ENCODE peak calls at places on chromosome 17, in ten cellular contexts. K, L, D, Z, F, H, M, X, Y and E are unnamed samples.

GRCh38 chr17:80846932-80847331 is 144.7 kb upstream of the CHMP6 start:
- DNase-seq in M (no peak), Z (no peak), H (no peak), F (no peak), L (no peak), K (no peak), Y (peak), D (peak), X (no peak), E (no peak)

GRCh38 chr17:13704333-13704732 is 102.6 kb upstream of the HS3ST3A1 start:
- DNase-seq in L (no peak), H (peak), K (no peak), Z (no peak), F (no peak), D (no peak), M (no peak), Y (no peak), X (no peak), E (no peak)

GRCh38 chr17:4004517-4005295 is 40.5 kb upstream of the ATP2A3 start:
- DNase-seq in L (no peak), D (peak), X (peak), K (no peak), Z (peak), M (peak), Y (peak), F (peak), H (peak), E (peak)

GRCh38 chr17:53176629-53177028 is 646.1 kb upstream of the KIF2B start:
- DNase-seq in M (no peak), Z (no peak), Y (no peak), X (no peak), H (no peak), K (no peak), F (no peak), D (no peak), L (no peak), E (no peak)

GRCh38 chr17:77738666-77739531 is 219.6 kb upstream of the TNRC6C start:
- DNase-seq in F (peak), D (peak), X (peak), K (no peak), M (no peak), L (peak), Y (no peak), Z (no peak), H (peak), E (no peak)

GRCh38 chr17:80035937-80036714 is at the start of gene CCDC40:
- DNase-seq in L (peak), Z (peak), D (peak), X (peak), K (no peak), H (peak), M (peak), Y (peak), F (peak), E (peak)

GRCh38 chr17:73643012-73643845 is 1.0 kb downstream of the SDK2 start:
- DNase-seq in F (peak), H (peak), Y (peak), X (peak), L (no peak), Z (no peak), K (no peak), M (peak), D (no peak), E (peak)

GRCh38 chr17:34703533-34703932 is 124.2 kb downstream of the TMEM132E start:
- DNase-seq in X (peak), Y (no peak), H (peak), K (peak), F (no peak), D (no peak), Z (peak), M (peak), L (no peak), E (no peak)

GRCh38 chr17:82497483-82498405 is 21.8 kb upstream of the FOXK2 start:
- DNase-seq in X (peak), M (peak), D (peak), F (no peak), H (peak), L (no peak), Y (peak), K (peak), Z (no peak), E (peak)

GRCh38 chr17:57422574-57423164 is 166.3 kb downstream of the MSI2 start:
- DNase-seq in M (no peak), Z (no peak), H (peak), L (no peak), Y (no peak), F (no peak), X (no peak), K (no peak), D (no peak), E (no peak)

GRCh38 chr17:82734987-82735866 is at the start of gene FN3K:
- DNase-seq in H (peak), D (peak), F (peak), M (no peak), Z (peak), X (peak), Y (peak), K (peak), L (peak), E (no peak)

GRCh38 chr17:29344201-29344856 is 45.8 kb upstream of the TAOK1 start:
- DNase-seq in H (no peak), F (no peak), X (no peak), Y (no peak), K (no peak), D (no peak), M (no peak), L (no peak), Z (no peak), E (no peak)

GRCh38 chr17:30095507-30096244 is 20.9 kb upstream of the NSRP1 start:
- DNase-seq in M (no peak), K (peak), D (no peak), X (peak), H (peak), Y (no peak), F (no peak), Z (peak), L (no peak), E (no peak)

GRCh38 chr17:8941980-8942617 is 23.4 kb downstream of the PIK3R5 start:
- DNase-seq in H (no peak), X (no peak), F (no peak), Y (no peak), Z (no peak), K (no peak), L (no peak), D (no peak), M (peak), E (peak)

GRCh38 chr17:78925234-78925633 is at the start of gene TIMP2:
- DNase-seq in M (peak), D (peak), F (peak), Y (peak), X (peak), H (peak), K (peak), L (peak), Z (peak), E (peak)

GRCh38 chr17:50993544-50993943 is 127.1 kb downstream of the SPAG9 start:
- DNase-seq in X (no peak), K (no peak), Y (no peak), H (no peak), D (no peak), L (no peak), Z (no peak), M (no peak), F (no peak), E (no peak)

GRCh38 chr17:2935622-2936021 is 127.8 kb downstream of the OR1D5 start:
- DNase-seq in D (no peak), M (no peak), Y (no peak), X (no peak), Z (no peak), L (no peak), H (no peak), F (no peak), K (no peak), E (no peak)

GRCh38 chr17:9929873-9930272 is 24.8 kb upstream of the RCVRN start:
- DNase-seq in Y (no peak), M (no peak), F (no peak), D (no peak), L (no peak), K (no peak), Z (no peak), X (no peak), H (no peak), E (no peak)

GRCh38 chr17:56125830-56126819 is 27.1 kb upstream of the ANKFN1 start:
- DNase-seq in H (peak), D (no peak), Y (no peak), F (no peak), X (peak), L (no peak), Z (peak), K (peak), M (no peak), E (peak)

GRCh38 chr17:72545756-72546155 is 424.9 kb downstream of the SOX9 start:
- DNase-seq in H (peak), L (no peak), Z (no peak), K (no peak), M (no peak), X (no peak), Y (no peak), D (no peak), F (no peak), E (no peak)

GRCh38 chr17:50072130-50072529 is 16.2 kb downstream of the ITGA3 start:
- DNase-seq in X (no peak), F (no peak), D (no peak), Y (no peak), L (no peak), K (no peak), M (no peak), Z (no peak), H (no peak), E (no peak)

GRCh38 chr17:32249475-32249874 is 16.2 kb upstream of the RHBDL3 start:
- DNase-seq in Y (no peak), F (no peak), L (no peak), K (no peak), M (no peak), Z (no peak), D (no peak), X (no peak), H (no peak), E (no peak)

GRCh38 chr17:1125775-1126120 is 54.0 kb downstream of the ABR start:
- DNase-seq in F (no peak), D (no peak), H (no peak), Y (no peak), L (no peak), K (no peak), M (no peak), Z (no peak), X (no peak), E (no peak)

GRCh38 chr17:21127508-21128077 is 829 bp downstream of the DHRS7B start:
- DNase-seq in Z (no peak), D (no peak), X (no peak), F (no peak), H (peak), Y (no peak), M (no peak), L (no peak), K (no peak), E (no peak)

GRCh38 chr17:7336240-7337175 is at the start of gene ACAP1:
- DNase-seq in L (no peak), Z (peak), D (no peak), Y (no peak), F (peak), M (peak), H (no peak), K (no peak), X (peak), E (peak)
- H3K4me3 ChIP-seq in L (peak), Z (peak), D (no peak), Y (no peak), F (peak), M (peak), H (no peak), K (no peak), X (no peak), E (peak)

GRCh38 chr17:7553356-7553755 is 4.5 kb downstream of the TNFSF12 start:
- DNase-seq in D (no peak), H (no peak), X (no peak), Z (no peak), L (no peak), K (no peak), M (no peak), Y (no peak), F (no peak), E (no peak)
- H3K27ac ChIP-seq in D (peak), H (no peak), X (no peak), Z (no peak), L (no peak), K (no peak), M (peak), Y (no peak), F (no peak), E (peak)

DNA sequence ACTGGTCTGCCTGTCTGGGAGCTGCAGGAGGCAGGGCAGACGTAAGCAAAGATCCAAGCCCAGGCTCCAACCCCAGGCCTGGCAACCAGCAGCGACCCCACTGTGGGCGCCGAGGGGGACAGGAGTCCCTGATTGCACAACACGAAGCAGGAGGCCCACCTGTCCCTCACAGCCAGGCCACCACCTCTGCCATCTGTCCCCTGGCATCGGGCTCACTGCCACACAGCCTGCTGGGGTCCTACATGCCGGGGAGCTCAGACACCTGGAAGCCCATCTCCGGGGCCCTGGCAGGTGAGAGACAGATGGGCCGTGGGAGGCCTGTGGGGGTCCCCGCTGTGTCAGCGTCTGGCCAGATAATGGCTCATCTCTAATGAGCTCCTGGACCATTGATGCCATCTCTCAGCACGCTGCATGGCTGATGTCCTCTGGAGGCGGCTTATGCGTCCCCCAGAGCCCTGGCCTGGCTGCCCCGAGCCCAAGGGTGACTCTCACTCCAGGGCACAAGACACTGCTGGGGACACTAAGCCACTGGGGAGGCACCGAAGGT is 11.3 kb upstream of the RASD1 start:
- DNase-seq in M (no peak), L (no peak), K (no peak), F (no peak), Y (peak), H (no peak), D (no peak), Z (no peak), X (no peak), E (no peak)
- H3K4me3 ChIP-seq in M (no peak), L (no peak), K (no peak), F (no peak), Y (no peak), H (no peak), D (no peak), Z (no peak), X (no peak), E (no peak)

GRCh38 chr17:44807093-44807816 is 22.8 kb downstream of the GJC1 start:
- DNase-seq in L (no peak), F (no peak), H (no peak), D (no peak), K (no peak), M (no peak), Z (no peak), Y (no peak), X (no peak), E (no peak)

GRCh38 chr17:44804301-44805061 is 25.6 kb downstream of the GJC1 start:
- DNase-seq in K (no peak), L (no peak), X (no peak), H (no peak), Z (no peak), D (peak), M (no peak), Y (no peak), F (no peak), E (no peak)

GRCh38 chr17:44807817-44808155 is 22.3 kb downstream of the GJC1 start:
- DNase-seq in M (no peak), X (no peak), Z (no peak), Y (no peak), D (no peak), K (no peak), H (peak), L (no peak), F (no peak), E (no peak)

DNA sequence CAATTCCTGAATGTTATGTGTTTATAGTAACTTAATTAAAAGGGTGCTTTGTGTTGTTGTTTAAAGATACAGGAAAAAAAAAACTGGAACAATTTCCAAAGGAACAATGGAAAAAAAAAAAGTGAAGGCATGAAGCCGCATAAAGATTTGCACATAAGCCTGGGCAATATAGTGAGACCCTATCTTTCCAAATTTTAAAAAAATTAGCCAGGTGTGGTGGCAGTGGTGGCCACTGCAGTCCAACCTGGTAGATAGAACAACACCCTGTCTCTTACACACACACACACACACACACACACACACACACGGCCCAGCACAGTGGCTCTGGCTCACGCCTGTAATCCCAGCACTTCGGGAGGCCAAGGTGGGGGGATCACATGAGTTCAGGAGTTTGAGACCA is 21.9 kb downstream of the GJC1 start:
- DNase-seq in M (no peak), X (no peak), K (no peak), D (no peak), Z (no peak), Y (no peak), L (no peak), F (no peak), H (no peak), E (no peak)
- H3K27ac ChIP-seq in M (no peak), X (no peak), K (no peak), D (peak), Z (no peak), Y (no peak), L (no peak), F (no peak), H (no peak), E (no peak)

DNA sequence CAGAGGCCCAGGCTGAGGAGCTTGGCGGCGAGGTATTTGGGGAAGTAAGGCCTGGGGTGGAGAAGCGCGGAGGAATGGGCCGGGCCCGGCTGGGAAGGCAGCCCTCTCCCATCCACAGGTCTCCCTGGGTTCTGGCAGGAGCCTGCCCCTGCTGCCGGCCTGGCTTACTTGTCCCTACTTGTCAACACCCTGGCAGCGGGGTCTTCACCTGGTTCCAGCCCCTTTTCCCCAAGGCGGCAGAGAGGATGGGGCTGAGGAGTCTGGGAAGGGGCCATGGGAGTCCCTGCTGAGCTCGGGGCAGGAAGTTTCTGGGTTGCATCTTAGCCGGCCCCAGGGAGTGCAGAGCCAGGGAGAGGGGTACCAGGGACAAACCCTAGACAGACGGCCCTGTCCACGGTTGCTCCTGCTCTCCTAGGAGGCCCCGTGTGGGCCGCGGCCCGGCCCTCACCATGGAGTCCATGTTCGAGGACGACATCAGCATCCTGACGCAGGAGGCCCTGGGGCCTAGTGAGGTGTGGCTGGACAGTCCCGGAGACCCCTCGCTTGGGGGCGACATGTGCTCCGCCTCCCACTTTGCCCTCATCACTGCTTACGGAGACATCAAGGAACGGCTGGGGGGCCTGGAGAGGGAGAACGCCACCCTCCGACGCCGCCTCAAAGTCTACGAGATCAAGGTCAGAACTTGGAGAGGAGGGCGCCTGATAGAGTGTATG is 1.9 kb downstream of the TBKBP1 start:
- DNase-seq in H (no peak), M (no peak), L (no peak), Z (no peak), X (no peak), D (peak), F (no peak), K (no peak), Y (peak), E (no peak)
- H3K4me3 ChIP-seq in H (peak), M (no peak), L (peak), Z (peak), X (peak), D (peak), F (peak), K (peak), Y (no peak), E (no peak)

GRCh38 chr17:38421871-38422819 is 6.1 kb upstream of the ARHGAP23 start:
- DNase-seq in H (peak), M (no peak), Y (no peak), L (no peak), X (peak), F (no peak), Z (no peak), D (peak), K (no peak), E (no peak)
- H3K27ac ChIP-seq in H (no peak), M (no peak), Y (peak), L (no peak), X (no peak), F (no peak), Z (no peak), D (peak), K (peak), E (no peak)